ENCODE peak calls at places on chromosomes 2 and 18, in six cellular contexts. One of them, this sample, is unnamed.
A peak's percentile ranks its signal among the peaks of the same experiment; 100 is the strongest.

GRCh38 chr2:222903234-222904220 is 42.7 kb downstream of the ACSL3 start:
- DNase-seq in endothelial cell: peak; percentile 15
- DNase-seq in T-helper 1 cell: no peak
- DNase-seq in ELF-1: no peak
- DNase-seq in activated CD8-positive, alpha-beta T cell treated with anti-CD3 and anti-CD28 coated beads for 36 hours: peak; percentile 61
- DNase-seq in cardiac fibroblast: peak; percentile 77
- DNase-seq in this sample: peak; percentile 66

GRCh38 chr2:169184074-169184473 is 114.7 kb downstream of the DHRS9 start:
- DNase-seq in T-helper 1 cell: no peak
- DNase-seq in ELF-1: no peak
- DNase-seq in activated CD8-positive, alpha-beta T cell treated with anti-CD3 and anti-CD28 coated beads for 36 hours: no peak
- DNase-seq in cardiac fibroblast: peak; percentile 51
- DNase-seq in endothelial cell: no peak
- DNase-seq in this sample: no peak

GRCh38 chr2:176561706-176562105 is 292.5 kb downstream of the MTX2 start:
- DNase-seq in endothelial cell: no peak
- DNase-seq in T-helper 1 cell: no peak
- DNase-seq in cardiac fibroblast: peak; percentile 23
- DNase-seq in activated CD8-positive, alpha-beta T cell treated with anti-CD3 and anti-CD28 coated beads for 36 hours: no peak
- DNase-seq in ELF-1: no peak
- DNase-seq in this sample: peak; percentile 71

GRCh38 chr2:235511187-235511661 is 17.4 kb downstream of the AGAP1 start:
- DNase-seq in ELF-1: peak; percentile 62
- DNase-seq in activated CD8-positive, alpha-beta T cell treated with anti-CD3 and anti-CD28 coated beads for 36 hours: no peak
- DNase-seq in endothelial cell: no peak
- DNase-seq in T-helper 1 cell: no peak
- DNase-seq in cardiac fibroblast: peak; percentile 82
- DNase-seq in this sample: peak; percentile 66

GRCh38 chr2:20487030-20487391 is 40.1 kb downstream of the RHOB start:
- DNase-seq in ELF-1: no peak
- DNase-seq in endothelial cell: no peak
- DNase-seq in T-helper 1 cell: no peak
- DNase-seq in cardiac fibroblast: no peak
- DNase-seq in activated CD8-positive, alpha-beta T cell treated with anti-CD3 and anti-CD28 coated beads for 36 hours: no peak
- DNase-seq in this sample: no peak

GRCh38 chr2:145760781-145761649 is 1241.1 kb upstream of the ZEB2 start:
- DNase-seq in endothelial cell: no peak
- DNase-seq in activated CD8-positive, alpha-beta T cell treated with anti-CD3 and anti-CD28 coated beads for 36 hours: no peak
- DNase-seq in cardiac fibroblast: peak; percentile 91
- DNase-seq in ELF-1: peak; percentile 6
- DNase-seq in T-helper 1 cell: no peak
- DNase-seq in this sample: peak; percentile 83

GRCh38 chr2:9462872-9463697 is 11.3 kb upstream of the IAH1 start:
- DNase-seq in cardiac fibroblast: no peak
- DNase-seq in endothelial cell: no peak
- DNase-seq in T-helper 1 cell: no peak
- DNase-seq in ELF-1: no peak
- DNase-seq in activated CD8-positive, alpha-beta T cell treated with anti-CD3 and anti-CD28 coated beads for 36 hours: no peak
- DNase-seq in this sample: no peak

GRCh38 chr18:58241877-58242276 is 197.9 kb downstream of the NEDD4L start:
- DNase-seq in activated CD8-positive, alpha-beta T cell treated with anti-CD3 and anti-CD28 coated beads for 36 hours: no peak
- DNase-seq in endothelial cell: no peak
- DNase-seq in T-helper 1 cell: no peak
- DNase-seq in ELF-1: no peak
- DNase-seq in cardiac fibroblast: peak; percentile 98
- DNase-seq in this sample: no peak

GRCh38 chr2:144460981-144461766 is 58.7 kb downstream of the ZEB2 start:
- DNase-seq in activated CD8-positive, alpha-beta T cell treated with anti-CD3 and anti-CD28 coated beads for 36 hours: no peak
- DNase-seq in T-helper 1 cell: no peak
- DNase-seq in ELF-1: no peak
- DNase-seq in endothelial cell: no peak
- DNase-seq in cardiac fibroblast: peak; percentile 90
- DNase-seq in this sample: no peak

GRCh38 chr2:218953366-218953954 is 6.0 kb upstream of the CDK5R2 start:
- DNase-seq in endothelial cell: no peak
- DNase-seq in cardiac fibroblast: no peak
- DNase-seq in T-helper 1 cell: no peak
- DNase-seq in ELF-1: peak; percentile 31
- DNase-seq in activated CD8-positive, alpha-beta T cell treated with anti-CD3 and anti-CD28 coated beads for 36 hours: no peak
- DNase-seq in this sample: peak; percentile 31

GRCh38 chr2:174023591-174024523 is 58.7 kb upstream of the SP3 start:
- DNase-seq in endothelial cell: no peak
- DNase-seq in ELF-1: peak; percentile 98
- DNase-seq in activated CD8-positive, alpha-beta T cell treated with anti-CD3 and anti-CD28 coated beads for 36 hours: peak; percentile 49
- DNase-seq in T-helper 1 cell: no peak
- DNase-seq in cardiac fibroblast: peak; percentile 97
- DNase-seq in this sample: peak; percentile 93

GRCh38 chr2:43027103-43027482 is 199.3 kb downstream of the ZFP36L2 start:
- DNase-seq in activated CD8-positive, alpha-beta T cell treated with anti-CD3 and anti-CD28 coated beads for 36 hours: no peak
- DNase-seq in ELF-1: no peak
- DNase-seq in T-helper 1 cell: no peak
- DNase-seq in cardiac fibroblast: no peak
- DNase-seq in endothelial cell: no peak
- DNase-seq in this sample: no peak

GRCh38 chr2:56240210-56240609 is 56.4 kb downstream of the CCDC85A start:
- DNase-seq in T-helper 1 cell: no peak
- DNase-seq in cardiac fibroblast: no peak
- DNase-seq in ELF-1: no peak
- DNase-seq in activated CD8-positive, alpha-beta T cell treated with anti-CD3 and anti-CD28 coated beads for 36 hours: no peak
- DNase-seq in endothelial cell: no peak
- DNase-seq in this sample: no peak

GRCh38 chr2:15189236-15189635 is 371.9 kb downstream of the NBAS start:
- DNase-seq in cardiac fibroblast: no peak
- DNase-seq in endothelial cell: no peak
- DNase-seq in activated CD8-positive, alpha-beta T cell treated with anti-CD3 and anti-CD28 coated beads for 36 hours: no peak
- DNase-seq in T-helper 1 cell: no peak
- DNase-seq in ELF-1: peak; percentile 9
- DNase-seq in this sample: peak; percentile 68

GRCh38 chr2:136131961-136132839 is 14.3 kb upstream of the CXCR4 start:
- DNase-seq in endothelial cell: no peak
- DNase-seq in ELF-1: no peak
- DNase-seq in activated CD8-positive, alpha-beta T cell treated with anti-CD3 and anti-CD28 coated beads for 36 hours: peak; percentile 83
- DNase-seq in T-helper 1 cell: peak; percentile 36
- DNase-seq in cardiac fibroblast: no peak
- DNase-seq in this sample: no peak

GRCh38 chr2:181646415-181646987 is 10.4 kb downstream of the CERKL start:
- DNase-seq in T-helper 1 cell: no peak
- DNase-seq in activated CD8-positive, alpha-beta T cell treated with anti-CD3 and anti-CD28 coated beads for 36 hours: no peak
- DNase-seq in ELF-1: no peak
- DNase-seq in cardiac fibroblast: no peak
- DNase-seq in endothelial cell: no peak
- DNase-seq in this sample: no peak

GRCh38 chr2:121061633-121062032 is 223.4 kb downstream of the TFCP2L1 start:
- DNase-seq in activated CD8-positive, alpha-beta T cell treated with anti-CD3 and anti-CD28 coated beads for 36 hours: no peak
- DNase-seq in endothelial cell: no peak
- DNase-seq in cardiac fibroblast: no peak
- DNase-seq in T-helper 1 cell: no peak
- DNase-seq in ELF-1: no peak
- DNase-seq in this sample: no peak

GRCh38 chr2:218168635-218169462 is 2.1 kb upstream of the CXCR1 start:
- DNase-seq in cardiac fibroblast: peak; percentile 55
- DNase-seq in T-helper 1 cell: peak; percentile 35
- DNase-seq in endothelial cell: peak; percentile 72
- DNase-seq in activated CD8-positive, alpha-beta T cell treated with anti-CD3 and anti-CD28 coated beads for 36 hours: peak; percentile 89
- DNase-seq in ELF-1: peak; percentile 77
- DNase-seq in this sample: peak; percentile 71

GRCh38 chr18:51028201-51028805 is 1.7 kb upstream of the SMAD4 start:
- DNase-seq in ELF-1: peak; percentile 21
- DNase-seq in T-helper 1 cell: no peak
- DNase-seq in endothelial cell: no peak
- DNase-seq in activated CD8-positive, alpha-beta T cell treated with anti-CD3 and anti-CD28 coated beads for 36 hours: peak; percentile 35
- DNase-seq in cardiac fibroblast: peak; percentile 34
- DNase-seq in this sample: peak; percentile 55

GRCh38 chr2:47568164-47568861 is 165.4 kb downstream of the MSH2 start:
- DNase-seq in T-helper 1 cell: no peak
- DNase-seq in activated CD8-positive, alpha-beta T cell treated with anti-CD3 and anti-CD28 coated beads for 36 hours: no peak
- DNase-seq in endothelial cell: no peak
- DNase-seq in ELF-1: no peak
- DNase-seq in cardiac fibroblast: no peak
- DNase-seq in this sample: no peak

GRCh38 chr2:205216580-205216979 is 465.7 kb upstream of the NRP2 start:
- DNase-seq in activated CD8-positive, alpha-beta T cell treated with anti-CD3 and anti-CD28 coated beads for 36 hours: no peak
- DNase-seq in endothelial cell: no peak
- DNase-seq in T-helper 1 cell: no peak
- DNase-seq in cardiac fibroblast: no peak
- DNase-seq in ELF-1: no peak
- DNase-seq in this sample: no peak

GRCh38 chr18:31773774-31774476 is 13.2 kb upstream of the SLC25A52 start:
- DNase-seq in cardiac fibroblast: no peak
- DNase-seq in activated CD8-positive, alpha-beta T cell treated with anti-CD3 and anti-CD28 coated beads for 36 hours: no peak
- DNase-seq in ELF-1: no peak
- DNase-seq in T-helper 1 cell: no peak
- DNase-seq in endothelial cell: no peak
- DNase-seq in this sample: no peak

GRCh38 chr18:49742563-49743295 is 70.6 kb downstream of the ACAA2 start:
- DNase-seq in activated CD8-positive, alpha-beta T cell treated with anti-CD3 and anti-CD28 coated beads for 36 hours: no peak
- DNase-seq in ELF-1: no peak
- DNase-seq in cardiac fibroblast: no peak
- DNase-seq in T-helper 1 cell: no peak
- DNase-seq in endothelial cell: no peak
- DNase-seq in this sample: no peak

GRCh38 chr18:34729264-34729663 is 19.2 kb downstream of the DTNA start:
- DNase-seq in ELF-1: peak; percentile 57
- DNase-seq in endothelial cell: peak; percentile 28
- DNase-seq in activated CD8-positive, alpha-beta T cell treated with anti-CD3 and anti-CD28 coated beads for 36 hours: peak; percentile 9
- DNase-seq in T-helper 1 cell: no peak
- DNase-seq in cardiac fibroblast: peak; percentile 57
- DNase-seq in this sample: peak; percentile 87

GRCh38 chr2:189566046-189566445 is 14.5 kb downstream of the SLC40A1 start:
- DNase-seq in cardiac fibroblast: peak; percentile 71
- DNase-seq in endothelial cell: no peak
- DNase-seq in T-helper 1 cell: no peak
- DNase-seq in ELF-1: no peak
- DNase-seq in activated CD8-positive, alpha-beta T cell treated with anti-CD3 and anti-CD28 coated beads for 36 hours: no peak
- DNase-seq in this sample: no peak

GRCh38 chr2:201858781-201859180 is 52.4 kb downstream of the CDK15 start:
- DNase-seq in ELF-1: peak; percentile 86
- DNase-seq in endothelial cell: peak; percentile 14
- DNase-seq in cardiac fibroblast: no peak
- DNase-seq in activated CD8-positive, alpha-beta T cell treated with anti-CD3 and anti-CD28 coated beads for 36 hours: peak; percentile 61
- DNase-seq in T-helper 1 cell: no peak
- DNase-seq in this sample: peak; percentile 81

GRCh38 chr18:63997606-63998005 is 27.7 kb downstream of the SERPINB8 start:
- DNase-seq in activated CD8-positive, alpha-beta T cell treated with anti-CD3 and anti-CD28 coated beads for 36 hours: no peak
- DNase-seq in T-helper 1 cell: no peak
- DNase-seq in cardiac fibroblast: no peak
- DNase-seq in ELF-1: no peak
- DNase-seq in endothelial cell: no peak
- DNase-seq in this sample: no peak

GRCh38 chr2:1538663-1539062 is 125.4 kb downstream of the TPO start:
- DNase-seq in cardiac fibroblast: peak; percentile 37
- DNase-seq in endothelial cell: peak; percentile 76
- DNase-seq in T-helper 1 cell: no peak
- DNase-seq in activated CD8-positive, alpha-beta T cell treated with anti-CD3 and anti-CD28 coated beads for 36 hours: peak; percentile 17
- DNase-seq in ELF-1: peak; percentile 71
- DNase-seq in this sample: peak; percentile 91

GRCh38 chr2:227789803-227790202 is 23.8 kb upstream of the CCL20 start:
- DNase-seq in T-helper 1 cell: no peak
- DNase-seq in cardiac fibroblast: no peak
- DNase-seq in ELF-1: no peak
- DNase-seq in endothelial cell: no peak
- DNase-seq in activated CD8-positive, alpha-beta T cell treated with anti-CD3 and anti-CD28 coated beads for 36 hours: no peak
- DNase-seq in this sample: no peak

GRCh38 chr2:234960091-234961088 is 8.6 kb downstream of the SH3BP4 start:
- DNase-seq in ELF-1: no peak
- DNase-seq in activated CD8-positive, alpha-beta T cell treated with anti-CD3 and anti-CD28 coated beads for 36 hours: no peak
- DNase-seq in endothelial cell: no peak
- DNase-seq in T-helper 1 cell: no peak
- DNase-seq in cardiac fibroblast: peak; percentile 60
- DNase-seq in this sample: no peak

GRCh38 chr2:118675531-118675930 is 171.9 kb downstream of the EN1 start:
- DNase-seq in activated CD8-positive, alpha-beta T cell treated with anti-CD3 and anti-CD28 coated beads for 36 hours: no peak
- DNase-seq in ELF-1: no peak
- DNase-seq in endothelial cell: no peak
- DNase-seq in cardiac fibroblast: no peak
- DNase-seq in T-helper 1 cell: no peak
- DNase-seq in this sample: no peak

GRCh38 chr2:133674433-133675331 is 106.4 kb upstream of the NCKAP5 start:
- DNase-seq in ELF-1: peak; percentile 58
- DNase-seq in activated CD8-positive, alpha-beta T cell treated with anti-CD3 and anti-CD28 coated beads for 36 hours: no peak
- DNase-seq in T-helper 1 cell: no peak
- DNase-seq in cardiac fibroblast: peak; percentile 86
- DNase-seq in endothelial cell: peak; percentile 5
- DNase-seq in this sample: peak; percentile 74

GRCh38 chr2:30412392-30413321 is 34.4 kb upstream of the LCLAT1 start:
- DNase-seq in ELF-1: peak; percentile 34
- DNase-seq in endothelial cell: no peak
- DNase-seq in T-helper 1 cell: no peak
- DNase-seq in cardiac fibroblast: no peak
- DNase-seq in activated CD8-positive, alpha-beta T cell treated with anti-CD3 and anti-CD28 coated beads for 36 hours: no peak
- DNase-seq in this sample: no peak

GRCh38 chr2:64625352-64626145 is 28.2 kb downstream of the SERTAD2 start:
- DNase-seq in activated CD8-positive, alpha-beta T cell treated with anti-CD3 and anti-CD28 coated beads for 36 hours: no peak
- DNase-seq in endothelial cell: no peak
- DNase-seq in cardiac fibroblast: no peak
- DNase-seq in ELF-1: no peak
- DNase-seq in T-helper 1 cell: no peak
- DNase-seq in this sample: peak; percentile 58

This sample was measured in mesendoderm.